ENCODE peak calls at places on chromosome 17, in eight cellular contexts. One of them, this sample, is unnamed.

GRCh38 chr17:13321932-13322701 is 279.6 kb downstream of the HS3ST3A1 start:
- DNase-seq in cardiac muscle cell: no peak
- DNase-seq in NCI-H1436: no peak
- DNase-seq in mucosa of descending colon: no peak
- DNase-seq in naive thymus-derived CD8-positive, alpha-beta T cell: no peak
- DNase-seq in PC-3: no peak
- DNase-seq in cortex of kidney: no peak
- DNase-seq in brain microvascular endothelial cell: no peak
- DNase-seq in this sample: no peak

GRCh38 chr17:8885968-8886674 is 18.6 kb upstream of the PIK3R6 start:
- DNase-seq in cardiac muscle cell: no peak
- DNase-seq in NCI-H1436: no peak
- DNase-seq in mucosa of descending colon: no peak
- DNase-seq in naive thymus-derived CD8-positive, alpha-beta T cell: no peak
- DNase-seq in PC-3: no peak
- DNase-seq in cortex of kidney: no peak
- DNase-seq in brain microvascular endothelial cell: no peak
- DNase-seq in this sample: no peak

GRCh38 chr17:42538482-42538881 is 2.4 kb downstream of the NAGLU start:
- DNase-seq in cardiac muscle cell: no peak
- DNase-seq in NCI-H1436: no peak
- DNase-seq in mucosa of descending colon: peak; percentile 43
- DNase-seq in naive thymus-derived CD8-positive, alpha-beta T cell: no peak
- DNase-seq in PC-3: no peak
- DNase-seq in cortex of kidney: no peak
- DNase-seq in brain microvascular endothelial cell: no peak
- DNase-seq in this sample: no peak

GRCh38 chr17:44906010-44906646 is 6.9 kb upstream of the EFTUD2 start:
- DNase-seq in cardiac muscle cell: peak; percentile 89
- DNase-seq in NCI-H1436: no peak
- DNase-seq in mucosa of descending colon: no peak
- DNase-seq in naive thymus-derived CD8-positive, alpha-beta T cell: no peak
- DNase-seq in PC-3: peak; percentile 91
- DNase-seq in cortex of kidney: no peak
- DNase-seq in brain microvascular endothelial cell: peak; percentile 80
- DNase-seq in this sample: no peak

GRCh38 chr17:80381416-80381923 is 33.5 kb upstream of the ENDOV start:
- DNase-seq in cardiac muscle cell: no peak
- DNase-seq in NCI-H1436: no peak
- DNase-seq in mucosa of descending colon: no peak
- DNase-seq in naive thymus-derived CD8-positive, alpha-beta T cell: no peak
- DNase-seq in PC-3: no peak
- DNase-seq in cortex of kidney: no peak
- DNase-seq in brain microvascular endothelial cell: no peak
- DNase-seq in this sample: no peak

GRCh38 chr17:77741109-77741508 is 217.4 kb upstream of the TNRC6C start:
- DNase-seq in cardiac muscle cell: no peak
- DNase-seq in NCI-H1436: no peak
- DNase-seq in mucosa of descending colon: no peak
- DNase-seq in naive thymus-derived CD8-positive, alpha-beta T cell: peak; percentile 55
- DNase-seq in PC-3: peak; percentile 42
- DNase-seq in cortex of kidney: no peak
- DNase-seq in brain microvascular endothelial cell: no peak
- DNase-seq in this sample: no peak

GRCh38 chr17:71941920-71942319 is 178.9 kb upstream of the SOX9 start:
- DNase-seq in cardiac muscle cell: no peak
- DNase-seq in NCI-H1436: no peak
- DNase-seq in mucosa of descending colon: no peak
- DNase-seq in naive thymus-derived CD8-positive, alpha-beta T cell: no peak
- DNase-seq in PC-3: no peak
- DNase-seq in cortex of kidney: no peak
- DNase-seq in brain microvascular endothelial cell: no peak
- DNase-seq in this sample: no peak

GRCh38 chr17:45432405-45433113 is at the start of gene ARHGAP27:
- DNase-seq in cardiac muscle cell: peak; percentile 20
- DNase-seq in NCI-H1436: no peak
- DNase-seq in mucosa of descending colon: peak; percentile 90
- DNase-seq in naive thymus-derived CD8-positive, alpha-beta T cell: no peak
- DNase-seq in PC-3: peak; percentile 82
- DNase-seq in cortex of kidney: no peak
- DNase-seq in brain microvascular endothelial cell: no peak
- DNase-seq in this sample: no peak

GRCh38 chr17:77212081-77212832 is 71.5 kb downstream of the SEC14L1 start:
- DNase-seq in cardiac muscle cell: no peak
- DNase-seq in NCI-H1436: no peak
- DNase-seq in mucosa of descending colon: peak; percentile 38
- DNase-seq in naive thymus-derived CD8-positive, alpha-beta T cell: no peak
- DNase-seq in PC-3: no peak
- DNase-seq in cortex of kidney: no peak
- DNase-seq in brain microvascular endothelial cell: no peak
- DNase-seq in this sample: no peak

GRCh38 chr17:10737168-10737622 is 7.4 kb upstream of the TMEM220 start:
- DNase-seq in cardiac muscle cell: peak; percentile 74
- DNase-seq in NCI-H1436: peak; percentile 1
- DNase-seq in mucosa of descending colon: peak; percentile 84
- DNase-seq in naive thymus-derived CD8-positive, alpha-beta T cell: peak; percentile 43
- DNase-seq in PC-3: peak; percentile 56
- DNase-seq in cortex of kidney: no peak
- DNase-seq in brain microvascular endothelial cell: peak; percentile 47
- DNase-seq in this sample: peak; percentile 4

GRCh38 chr17:40301315-40301714 is 7.7 kb upstream of the RARA start:
- DNase-seq in cardiac muscle cell: no peak
- DNase-seq in NCI-H1436: no peak
- DNase-seq in mucosa of descending colon: no peak
- DNase-seq in naive thymus-derived CD8-positive, alpha-beta T cell: no peak
- DNase-seq in PC-3: peak; percentile 25
- DNase-seq in cortex of kidney: no peak
- DNase-seq in brain microvascular endothelial cell: no peak
- DNase-seq in this sample: no peak

GRCh38 chr17:17403899-17404576 is 72.8 kb upstream of the MED9 start:
- DNase-seq in cardiac muscle cell: no peak
- DNase-seq in NCI-H1436: peak; percentile 77
- DNase-seq in mucosa of descending colon: peak; percentile 80
- DNase-seq in naive thymus-derived CD8-positive, alpha-beta T cell: peak; percentile 57
- DNase-seq in PC-3: no peak
- DNase-seq in cortex of kidney: no peak
- DNase-seq in brain microvascular endothelial cell: no peak
- DNase-seq in this sample: peak; percentile 93